ENCODE peak calls at places on chromosomes 4 and X, in nine cellular contexts. One of them, this sample, is unnamed.

GRCh38 chr4:114208747-114209146 is 229.3 kb upstream of the ARSJ start:
- DNase-seq in AG09319: peak; percentile 0
- DNase-seq in CD4-positive, alpha-beta T cell: no peak
- DNase-seq in K562: no peak
- DNase-seq in fibroblast of pulmonary artery: peak; percentile 20
- DNase-seq in left ventricle myocardium inferior: no peak
- DNase-seq in H9: no peak
- DNase-seq in MM.1S: no peak
- DNase-seq in epithelial cell of esophagus: peak; percentile 63
- DNase-seq in this sample: peak; percentile 58

GRCh38 chr4:44725166-44725565 is 1.2 kb downstream of the GNPDA2 start:
- DNase-seq in AG09319: no peak
- DNase-seq in CD4-positive, alpha-beta T cell: no peak
- DNase-seq in K562: no peak
- DNase-seq in fibroblast of pulmonary artery: peak; percentile 4
- DNase-seq in left ventricle myocardium inferior: no peak
- DNase-seq in H9: no peak
- DNase-seq in MM.1S: no peak
- DNase-seq in epithelial cell of esophagus: no peak
- DNase-seq in this sample: no peak

GRCh38 chr4:123399638-123400358 is 3.2 kb downstream of the SPRY1 start:
- DNase-seq in AG09319: no peak
- DNase-seq in CD4-positive, alpha-beta T cell: no peak
- DNase-seq in K562: no peak
- DNase-seq in fibroblast of pulmonary artery: peak; percentile 65
- DNase-seq in left ventricle myocardium inferior: no peak
- DNase-seq in H9: no peak
- DNase-seq in MM.1S: peak; percentile 27
- DNase-seq in epithelial cell of esophagus: peak; percentile 35
- DNase-seq in this sample: no peak

GRCh38 chr4:244471-244870 is 60.8 kb downstream of the ZNF732 start:
- DNase-seq in AG09319: no peak
- DNase-seq in CD4-positive, alpha-beta T cell: peak; percentile 40
- DNase-seq in K562: peak; percentile 29
- DNase-seq in fibroblast of pulmonary artery: peak; percentile 32
- DNase-seq in left ventricle myocardium inferior: no peak
- DNase-seq in H9: peak; percentile 27
- DNase-seq in MM.1S: peak; percentile 59
- DNase-seq in epithelial cell of esophagus: peak; percentile 18
- DNase-seq in this sample: peak; percentile 22

GRCh38 chr4:147815741-147816140 is 83.9 kb downstream of the ARHGAP10 start:
- DNase-seq in AG09319: no peak
- DNase-seq in CD4-positive, alpha-beta T cell: no peak
- DNase-seq in K562: no peak
- DNase-seq in fibroblast of pulmonary artery: no peak
- DNase-seq in left ventricle myocardium inferior: no peak
- DNase-seq in H9: no peak
- DNase-seq in MM.1S: no peak
- DNase-seq in epithelial cell of esophagus: no peak
- DNase-seq in this sample: no peak

GRCh38 chrX:1453390-1453783 is 678 bp upstream of the ASMTL start:
- DNase-seq in AG09319: peak; percentile 32
- DNase-seq in CD4-positive, alpha-beta T cell: peak; percentile 66
- DNase-seq in K562: no peak
- DNase-seq in fibroblast of pulmonary artery: no peak
- DNase-seq in left ventricle myocardium inferior: no peak
- DNase-seq in H9: no peak
- DNase-seq in MM.1S: no peak
- DNase-seq in epithelial cell of esophagus: no peak
- DNase-seq in this sample: no peak

GRCh38 chr4:145423017-145423708 is 58.5 kb upstream of the SMAD1 start:
- DNase-seq in AG09319: no peak
- DNase-seq in CD4-positive, alpha-beta T cell: no peak
- DNase-seq in K562: no peak
- DNase-seq in fibroblast of pulmonary artery: no peak
- DNase-seq in left ventricle myocardium inferior: no peak
- DNase-seq in H9: no peak
- DNase-seq in MM.1S: no peak
- DNase-seq in epithelial cell of esophagus: peak; percentile 18
- DNase-seq in this sample: no peak

GRCh38 chrX:153925739-153926593 is at the start of gene ARHGAP4:
- DNase-seq in AG09319: no peak
- DNase-seq in CD4-positive, alpha-beta T cell: no peak
- DNase-seq in K562: peak; percentile 74
- DNase-seq in fibroblast of pulmonary artery: no peak
- DNase-seq in left ventricle myocardium inferior: no peak
- DNase-seq in H9: peak; percentile 39
- DNase-seq in MM.1S: peak; percentile 58
- DNase-seq in epithelial cell of esophagus: no peak
- DNase-seq in this sample: no peak

GRCh38 chr4:145938618-145939177 is at the start of gene ZNF827:
- DNase-seq in AG09319: no peak
- DNase-seq in CD4-positive, alpha-beta T cell: peak; percentile 56
- DNase-seq in K562: no peak
- DNase-seq in fibroblast of pulmonary artery: peak; percentile 83
- DNase-seq in left ventricle myocardium inferior: peak; percentile 56
- DNase-seq in H9: peak; percentile 66
- DNase-seq in MM.1S: peak; percentile 44
- DNase-seq in epithelial cell of esophagus: peak; percentile 62
- DNase-seq in this sample: peak; percentile 84

GRCh38 chrX:29012867-29013266 is 425.6 kb downstream of the IL1RAPL1 start:
- DNase-seq in AG09319: no peak
- DNase-seq in CD4-positive, alpha-beta T cell: no peak
- DNase-seq in K562: no peak
- DNase-seq in fibroblast of pulmonary artery: no peak
- DNase-seq in left ventricle myocardium inferior: no peak
- DNase-seq in H9: no peak
- DNase-seq in MM.1S: peak; percentile 73
- DNase-seq in epithelial cell of esophagus: no peak
- DNase-seq in this sample: no peak

GRCh38 chrX:88135735-88136134 is 611.3 kb upstream of the CPXCR1 start:
- DNase-seq in AG09319: no peak
- DNase-seq in CD4-positive, alpha-beta T cell: no peak
- DNase-seq in K562: no peak
- DNase-seq in fibroblast of pulmonary artery: peak; percentile 1
- DNase-seq in left ventricle myocardium inferior: no peak
- DNase-seq in H9: no peak
- DNase-seq in MM.1S: peak; percentile 28
- DNase-seq in epithelial cell of esophagus: no peak
- DNase-seq in this sample: no peak

GRCh38 chrX:151919610-151920009 is 6.9 kb downstream of the MAGEA4 start:
- DNase-seq in AG09319: no peak
- DNase-seq in CD4-positive, alpha-beta T cell: no peak
- DNase-seq in K562: no peak
- DNase-seq in fibroblast of pulmonary artery: no peak
- DNase-seq in left ventricle myocardium inferior: no peak
- DNase-seq in H9: no peak
- DNase-seq in MM.1S: no peak
- DNase-seq in epithelial cell of esophagus: no peak
- DNase-seq in this sample: no peak

GRCh38 chr4:123867910-123868587 is 471.5 kb downstream of the SPRY1 start:
- DNase-seq in AG09319: no peak
- DNase-seq in CD4-positive, alpha-beta T cell: no peak
- DNase-seq in K562: no peak
- DNase-seq in fibroblast of pulmonary artery: peak; percentile 45
- DNase-seq in left ventricle myocardium inferior: no peak
- DNase-seq in H9: no peak
- DNase-seq in MM.1S: no peak
- DNase-seq in epithelial cell of esophagus: no peak
- DNase-seq in this sample: no peak

GRCh38 chr4:112343330-112343729 is 46.2 kb downstream of the ALPK1 start:
- DNase-seq in AG09319: no peak
- DNase-seq in CD4-positive, alpha-beta T cell: no peak
- DNase-seq in K562: no peak
- DNase-seq in fibroblast of pulmonary artery: no peak
- DNase-seq in left ventricle myocardium inferior: no peak
- DNase-seq in H9: no peak
- DNase-seq in MM.1S: no peak
- DNase-seq in epithelial cell of esophagus: no peak
- DNase-seq in this sample: no peak

GRCh38 chrX:119218198-119218597 is 17.9 kb upstream of the PGRMC1 start:
- DNase-seq in AG09319: no peak
- DNase-seq in CD4-positive, alpha-beta T cell: no peak
- DNase-seq in K562: peak; percentile 21
- DNase-seq in fibroblast of pulmonary artery: peak; percentile 33
- DNase-seq in left ventricle myocardium inferior: no peak
- DNase-seq in H9: no peak
- DNase-seq in MM.1S: no peak
- DNase-seq in epithelial cell of esophagus: peak; percentile 9
- DNase-seq in this sample: peak; percentile 8

GRCh38 chr4:4852591-4853362 is 6.7 kb upstream of the MSX1 start:
- DNase-seq in AG09319: no peak
- DNase-seq in CD4-positive, alpha-beta T cell: no peak
- DNase-seq in K562: peak; percentile 44
- DNase-seq in fibroblast of pulmonary artery: peak; percentile 68
- DNase-seq in left ventricle myocardium inferior: no peak
- DNase-seq in H9: peak; percentile 72
- DNase-seq in MM.1S: no peak
- DNase-seq in epithelial cell of esophagus: peak; percentile 65
- DNase-seq in this sample: peak; percentile 69
- TF ChIP-seq CTCF in AG09319: peak; percentile 28
- TF ChIP-seq CTCF in CD4-positive, alpha-beta T cell: no peak
- TF ChIP-seq CTCF in K562: peak; percentile 26
- TF ChIP-seq CTCF in fibroblast of pulmonary artery: peak; percentile 28
- TF ChIP-seq CTCF in left ventricle myocardium inferior: no peak
- TF ChIP-seq CTCF in H9: peak; percentile 61
- TF ChIP-seq CTCF in MM.1S: no peak
- TF ChIP-seq CTCF in epithelial cell of esophagus: peak; percentile 14
- TF ChIP-seq CTCF in this sample: peak; percentile 72

GRCh38 chr4:88794087-88794486 is 96.5 kb upstream of the NAP1L5 start:
- DNase-seq in AG09319: no peak
- DNase-seq in CD4-positive, alpha-beta T cell: no peak
- DNase-seq in K562: no peak
- DNase-seq in fibroblast of pulmonary artery: no peak
- DNase-seq in left ventricle myocardium inferior: no peak
- DNase-seq in H9: no peak
- DNase-seq in MM.1S: no peak
- DNase-seq in epithelial cell of esophagus: no peak
- DNase-seq in this sample: no peak

GRCh38 chr4:88792821-88793220 is 95.2 kb upstream of the NAP1L5 start:
- DNase-seq in AG09319: no peak
- DNase-seq in CD4-positive, alpha-beta T cell: no peak
- DNase-seq in K562: no peak
- DNase-seq in fibroblast of pulmonary artery: no peak
- DNase-seq in left ventricle myocardium inferior: no peak
- DNase-seq in H9: no peak
- DNase-seq in MM.1S: no peak
- DNase-seq in epithelial cell of esophagus: peak; percentile 69
- DNase-seq in this sample: peak; percentile 29

GRCh38 chr4:88793473-88793872 is 95.8 kb upstream of the NAP1L5 start:
- DNase-seq in AG09319: no peak
- DNase-seq in CD4-positive, alpha-beta T cell: no peak
- DNase-seq in K562: no peak
- DNase-seq in fibroblast of pulmonary artery: no peak
- DNase-seq in left ventricle myocardium inferior: no peak
- DNase-seq in H9: no peak
- DNase-seq in MM.1S: no peak
- DNase-seq in epithelial cell of esophagus: no peak
- DNase-seq in this sample: no peak

GRCh38 chr4:88792268-88792781 is 94.7 kb upstream of the NAP1L5 start:
- DNase-seq in AG09319: peak; percentile 16
- DNase-seq in CD4-positive, alpha-beta T cell: no peak
- DNase-seq in K562: no peak
- DNase-seq in fibroblast of pulmonary artery: peak; percentile 89
- DNase-seq in left ventricle myocardium inferior: no peak
- DNase-seq in H9: no peak
- DNase-seq in MM.1S: no peak
- DNase-seq in epithelial cell of esophagus: peak; percentile 93
- DNase-seq in this sample: peak; percentile 83

GRCh38 chr4:88791274-88791673 is 93.6 kb upstream of the NAP1L5 start:
- DNase-seq in AG09319: no peak
- DNase-seq in CD4-positive, alpha-beta T cell: no peak
- DNase-seq in K562: no peak
- DNase-seq in fibroblast of pulmonary artery: peak; percentile 37
- DNase-seq in left ventricle myocardium inferior: no peak
- DNase-seq in H9: no peak
- DNase-seq in MM.1S: peak; percentile 46
- DNase-seq in epithelial cell of esophagus: peak; percentile 56
- DNase-seq in this sample: peak; percentile 28
- TF ChIP-seq CTCF in AG09319: no peak
- TF ChIP-seq CTCF in CD4-positive, alpha-beta T cell: no peak
- TF ChIP-seq CTCF in K562: no peak
- TF ChIP-seq CTCF in fibroblast of pulmonary artery: no peak
- TF ChIP-seq CTCF in left ventricle myocardium inferior: peak; percentile 39
- TF ChIP-seq CTCF in H9: peak; percentile 46
- TF ChIP-seq CTCF in MM.1S: peak; percentile 36
- TF ChIP-seq CTCF in epithelial cell of esophagus: peak; percentile 26
- TF ChIP-seq CTCF in this sample: peak; percentile 63

GRCh38 chr4:22999419-22999818 is 306.7 kb downstream of the GBA3 start:
- DNase-seq in AG09319: no peak
- DNase-seq in CD4-positive, alpha-beta T cell: no peak
- DNase-seq in K562: no peak
- DNase-seq in fibroblast of pulmonary artery: no peak
- DNase-seq in left ventricle myocardium inferior: no peak
- DNase-seq in H9: no peak
- DNase-seq in MM.1S: no peak
- DNase-seq in epithelial cell of esophagus: no peak
- DNase-seq in this sample: no peak
- TF ChIP-seq CTCF in AG09319: no peak
- TF ChIP-seq CTCF in CD4-positive, alpha-beta T cell: no peak
- TF ChIP-seq CTCF in K562: no peak
- TF ChIP-seq CTCF in fibroblast of pulmonary artery: no peak
- TF ChIP-seq CTCF in left ventricle myocardium inferior: no peak
- TF ChIP-seq CTCF in H9: peak; percentile 25
- TF ChIP-seq CTCF in MM.1S: no peak
- TF ChIP-seq CTCF in epithelial cell of esophagus: no peak
- TF ChIP-seq CTCF in this sample: no peak

GRCh38 chrX:100895365-100896075 is 21.4 kb upstream of the NOX1 start:
- DNase-seq in AG09319: no peak
- DNase-seq in CD4-positive, alpha-beta T cell: peak; percentile 6
- DNase-seq in K562: no peak
- DNase-seq in fibroblast of pulmonary artery: peak; percentile 57
- DNase-seq in left ventricle myocardium inferior: no peak
- DNase-seq in H9: peak; percentile 52
- DNase-seq in MM.1S: peak; percentile 35
- DNase-seq in epithelial cell of esophagus: peak; percentile 95
- DNase-seq in this sample: peak; percentile 36
- TF ChIP-seq CTCF in AG09319: peak; percentile 66
- TF ChIP-seq CTCF in CD4-positive, alpha-beta T cell: peak; percentile 32
- TF ChIP-seq CTCF in K562: peak; percentile 56
- TF ChIP-seq CTCF in fibroblast of pulmonary artery: peak; percentile 65
- TF ChIP-seq CTCF in left ventricle myocardium inferior: peak; percentile 50
- TF ChIP-seq CTCF in H9: peak; percentile 66
- TF ChIP-seq CTCF in MM.1S: peak; percentile 60
- TF ChIP-seq CTCF in epithelial cell of esophagus: peak; percentile 63
- TF ChIP-seq CTCF in this sample: peak; percentile 74

This sample was measured in HFFc6.